ENCODE peak calls at places on chromosomes 6 and 20, in four cellular contexts. R is sigmoid colon, D is HepG2, X is GM23338. B is an unnamed sample.

GRCh38 chr6:75418233-75418632 is 75.4 kb downstream of the FILIP1 start:
- DNase-seq in R (no peak), D (no peak), X (no peak), B (no peak)

GRCh38 chr6:107786709-107787588 is 37.2 kb downstream of the SCML4 start:
- DNase-seq in R (no peak), D (no peak), X (no peak), B (no peak)

GRCh38 chr6:6680524-6680923 is 92.0 kb downstream of the LY86 start:
- DNase-seq in R (no peak), D (no peak), X (no peak), B (no peak)

GRCh38 chr20:13022401-13023170 is 13.8 kb downstream of the SPTLC3 start:
- DNase-seq in R (no peak), D (no peak), X (no peak), B (no peak)

GRCh38 chr6:143368426-143368825 is 82.1 kb downstream of the ADAT2 start:
- DNase-seq in R (no peak), D (no peak), X (no peak), B (peak)

GRCh38 chr6:31125586-31126363 is 5.5 kb upstream of the CDSN start:
- DNase-seq in R (no peak), D (no peak), X (no peak), B (no peak)

GRCh38 chr6:35049885-35050284 is 91.3 kb downstream of the TCP11 start:
- DNase-seq in R (peak), D (no peak), X (no peak), B (no peak)

GRCh38 chr6:71887006-71887743 is 825 bp downstream of the RIMS1 start:
- DNase-seq in R (peak), D (no peak), X (peak), B (peak)

GRCh38 chr20:37071481-37071911 is 24.3 kb downstream of the RBL1 start:
- DNase-seq in R (no peak), D (no peak), X (no peak), B (no peak)

GRCh38 chr6:133704371-133704770 is 184.5 kb upstream of the TCF21 start:
- DNase-seq in R (no peak), D (no peak), X (no peak), B (no peak)

GRCh38 chr6:140256213-140256612 is 881.8 kb upstream of the CITED2 start:
- DNase-seq in R (no peak), D (no peak), X (peak), B (no peak)

GRCh38 chr20:25250508-25250907 is 2.6 kb downstream of the PYGB start:
- DNase-seq in R (no peak), D (no peak), X (no peak), B (no peak)

GRCh38 chr6:15077006-15077405 is 168.9 kb upstream of the JARID2 start:
- DNase-seq in R (no peak), D (no peak), X (no peak), B (no peak)

DNA sequence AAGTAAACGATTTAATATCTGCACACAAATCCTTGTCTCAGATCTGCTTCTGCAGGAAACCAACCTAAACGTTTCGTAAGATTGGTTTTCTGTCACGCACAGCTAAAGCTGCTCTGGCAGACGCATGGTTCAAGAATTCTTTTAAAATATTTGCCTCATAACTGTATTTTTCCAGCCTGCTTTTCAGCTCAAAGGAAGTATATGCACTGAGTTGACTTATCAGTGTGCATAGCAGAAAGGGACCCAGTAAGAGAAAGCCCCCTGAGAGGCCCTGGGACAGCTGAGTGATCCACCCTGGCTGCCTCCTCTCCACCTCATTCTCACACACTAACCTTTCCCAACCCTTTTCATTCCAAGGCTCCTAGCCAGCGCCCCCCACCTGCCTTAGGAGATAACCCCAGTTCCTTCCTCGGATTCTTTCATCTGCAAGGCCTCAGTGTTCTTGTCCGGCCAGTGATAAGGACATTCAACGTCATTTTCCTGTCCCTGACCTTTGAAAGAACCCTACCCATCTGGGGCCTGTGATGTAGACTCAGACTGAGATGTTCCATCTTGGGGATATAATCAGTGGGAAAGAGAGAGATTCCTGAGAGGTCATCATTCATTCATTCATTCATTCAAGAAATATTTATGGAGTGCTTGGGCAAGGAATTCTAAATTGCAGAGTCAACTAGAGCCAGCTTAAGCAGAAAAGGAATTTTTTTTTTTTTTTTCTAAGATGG is 22.4 kb upstream of the SLC9A8 start:
- DNase-seq in R (no peak), D (peak), X (peak), B (no peak)
- TF ChIP-seq POLR2AphosphoS5 in R (no peak), D (no peak), X (no peak), B (no peak)

GRCh38 chr20:44114755-44115044 is 72.3 kb downstream of the JPH2 start:
- DNase-seq in R (no peak), D (no peak), X (no peak), B (no peak)

GRCh38 chr20:44115181-44115580 is 71.8 kb downstream of the JPH2 start:
- DNase-seq in R (no peak), D (no peak), X (no peak), B (no peak)

GRCh38 chr20:44118185-44119034 is 68.6 kb downstream of the JPH2 start:
- DNase-seq in R (no peak), D (no peak), X (no peak), B (no peak)

GRCh38 chr20:44115762-44116644 is 71.0 kb downstream of the JPH2 start:
- DNase-seq in R (no peak), D (no peak), X (peak), B (no peak)

GRCh38 chr20:44117296-44118184 is 69.4 kb downstream of the JPH2 start:
- DNase-seq in R (no peak), D (no peak), X (no peak), B (no peak)
- TF ChIP-seq POLR2AphosphoS5 in R (no peak), D (no peak), X (no peak), B (no peak)

GRCh38 chr6:166688901-166689300 is 61.9 kb upstream of the RPS6KA2 start:
- DNase-seq in R (no peak), D (no peak), X (no peak), B (no peak)

GRCh38 chr6:166692723-166693302 is 65.8 kb upstream of the RPS6KA2 start:
- DNase-seq in R (no peak), D (no peak), X (no peak), B (no peak)

GRCh38 chr6:166693880-166694279 is 66.8 kb upstream of the RPS6KA2 start:
- DNase-seq in R (no peak), D (no peak), X (no peak), B (no peak)

GRCh38 chr6:166691741-166692140 is 64.7 kb upstream of the RPS6KA2 start:
- DNase-seq in R (no peak), D (no peak), X (no peak), B (no peak)

GRCh38 chr6:166691199-166691598 is 64.1 kb upstream of the RPS6KA2 start:
- DNase-seq in R (no peak), D (no peak), X (no peak), B (no peak)
- TF ChIP-seq POLR2AphosphoS5 in R (peak), D (no peak), X (no peak), B (no peak)

GRCh38 chr20:44581515-44581914 is 864 bp upstream of the PKIG start:
- DNase-seq in R (no peak), D (no peak), X (no peak), B (no peak)

GRCh38 chr20:44583179-44583578 is 800 bp downstream of the PKIG start:
- DNase-seq in R (no peak), D (no peak), X (no peak), B (no peak)

GRCh38 chr20:44580581-44581268 is 1.7 kb upstream of the PKIG start:
- DNase-seq in R (no peak), D (no peak), X (no peak), B (no peak)

GRCh38 chr20:44584103-44584690 is 1.8 kb downstream of the PKIG start:
- DNase-seq in R (no peak), D (no peak), X (no peak), B (no peak)

GRCh38 chr20:44582321-44583025 is at the start of gene PKIG:
- DNase-seq in R (peak), D (no peak), X (no peak), B (no peak)
- TF ChIP-seq POLR2AphosphoS5 in R (peak), D (no peak), X (no peak), B (no peak)

DNA sequence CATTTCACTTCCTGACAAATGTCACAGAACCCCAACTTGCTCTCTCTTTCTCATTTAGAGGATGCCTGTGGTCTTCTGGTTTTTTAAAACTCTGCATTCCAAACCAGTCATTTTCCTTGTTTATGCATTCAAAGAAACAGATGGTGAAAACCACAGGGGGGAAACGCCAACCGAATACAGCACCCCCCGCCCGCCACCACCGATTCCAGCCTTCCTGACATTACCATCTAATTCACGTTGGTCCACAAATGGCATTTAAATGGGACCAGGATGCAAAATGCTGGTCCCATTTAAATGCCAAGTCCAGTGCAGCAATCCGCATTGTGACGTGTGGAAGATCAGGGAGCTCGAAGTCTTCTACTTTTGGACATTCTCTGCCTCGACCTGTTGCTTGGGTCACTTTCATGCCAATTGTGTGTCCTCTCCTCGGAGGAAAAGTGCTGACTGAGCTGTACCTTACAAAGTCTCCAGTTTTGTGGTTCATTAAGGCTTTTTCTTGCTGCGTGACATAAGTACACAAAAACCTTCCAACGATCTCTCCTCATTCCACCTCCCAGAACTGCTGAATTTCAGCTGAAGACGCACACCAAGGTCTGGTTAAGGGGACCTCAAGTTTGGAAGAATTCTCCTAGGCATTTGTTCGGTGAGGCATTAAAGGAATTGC is 35.8 kb downstream of the NEDD9 start:
- DNase-seq in R (no peak), D (no peak), X (peak), B (no peak)
- TF ChIP-seq POLR2AphosphoS5 in R (no peak), D (peak), X (no peak), B (no peak)

GRCh38 chr20:34075647-34076046 is 36.4 kb downstream of the EIF2S2 start:
- DNase-seq in R (peak), D (no peak), X (peak), B (no peak)
- TF ChIP-seq POLR2AphosphoS5 in R (no peak), D (no peak), X (no peak), B (no peak)

B was measured in GM12892.